ENCODE peak calls at places on chromosome 11, in ten cellular contexts. X is fibroblast of mammary gland, O is right lobe of liver, E is ovary, P is adrenal gland, I is Caco-2, F is heart right ventricle, W is A549, H is mesothelial cell of epicardium, C is gastrocnemius medialis. R is an unnamed sample.

GRCh38 chr11:44795803-44796535 is 69.2 kb downstream of the TSPAN18 start:
- DNase-seq in O (no peak), E (no peak), I (no peak), H (no peak), W (no peak), X (no peak), C (no peak), F (no peak), P (no peak), R (no peak)

GRCh38 chr11:26247340-26247739 is 84.6 kb upstream of the ANO3 start:
- DNase-seq in E (no peak), X (peak; percentile 95), F (no peak), H (no peak), W (no peak), I (no peak), P (no peak), O (no peak), C (no peak), R (no peak)

GRCh38 chr11:34266987-34267386 is 90.8 kb downstream of the ABTB2 start:
- DNase-seq in X (no peak), O (no peak), H (no peak), I (no peak), E (peak; percentile 51), F (no peak), P (no peak), W (no peak), C (no peak), R (no peak)

GRCh38 chr11:64688534-64688982 is 34.4 kb downstream of the NRXN2 start:
- DNase-seq in P (peak; percentile 85), O (peak; percentile 86), X (peak; percentile 81), E (peak; percentile 91), I (peak; percentile 95), H (peak; percentile 98), F (peak; percentile 90), C (peak; percentile 81), W (peak; percentile 90), R (peak; percentile 89)

GRCh38 chr11:113168804-113169342 is 145.5 kb upstream of the TTC12 start:
- DNase-seq in O (no peak), X (no peak), W (no peak), P (no peak), E (no peak), F (no peak), C (no peak), I (no peak), H (no peak), R (no peak)

GRCh38 chr11:12838463-12839120 is 164.4 kb downstream of the TEAD1 start:
- DNase-seq in W (no peak), E (no peak), C (no peak), O (no peak), H (no peak), I (no peak), X (peak; percentile 81), F (no peak), P (peak; percentile 31), R (no peak)

GRCh38 chr11:45091563-45092392 is 54.7 kb upstream of the PRDM11 start:
- DNase-seq in W (peak; percentile 58), E (no peak), O (peak; percentile 37), C (no peak), P (peak; percentile 33), H (no peak), F (no peak), I (peak; percentile 58), X (peak; percentile 29), R (no peak)

GRCh38 chr11:35549787-35550186 is 24.4 kb upstream of the PAMR1 start:
- DNase-seq in F (no peak), H (no peak), W (peak; percentile 16), X (peak; percentile 97), C (no peak), E (no peak), O (no peak), I (peak; percentile 16), P (no peak), R (no peak)

GRCh38 chr11:94557391-94557790 is 9.8 kb upstream of the PIWIL4 start:
- DNase-seq in F (no peak), O (no peak), P (no peak), E (no peak), W (no peak), C (no peak), H (no peak), X (peak; percentile 24), I (no peak), R (no peak)

GRCh38 chr11:34425863-34426262 is 12.9 kb upstream of the CAT start:
- DNase-seq in H (no peak), O (no peak), X (peak; percentile 78), C (no peak), F (no peak), E (no peak), P (no peak), I (no peak), W (no peak), R (no peak)

GRCh38 chr11:71452354-71453020 is 516 bp upstream of the NADSYN1 start:
- DNase-seq in W (no peak), P (peak; percentile 66), X (peak; percentile 54), C (peak; percentile 23), O (peak; percentile 76), E (peak; percentile 54), F (peak; percentile 46), I (no peak), H (no peak), R (peak; percentile 63)

GRCh38 chr11:120112174-120112796 is 25.6 kb downstream of the TRIM29 start:
- DNase-seq in H (no peak), P (no peak), E (no peak), I (no peak), O (no peak), F (no peak), X (no peak), W (no peak), C (no peak), R (no peak)

GRCh38 chr11:14418801-14419417 is 59.9 kb upstream of the RRAS2 start:
- DNase-seq in E (no peak), H (no peak), O (no peak), C (no peak), F (no peak), X (peak; percentile 45), I (peak; percentile 44), W (peak; percentile 67), P (no peak), R (no peak)

GRCh38 chr11:36508743-36509142 is 1.3 kb downstream of the TRAF6 start:
- DNase-seq in W (no peak), E (no peak), O (no peak), P (no peak), I (no peak), F (no peak), X (no peak), H (no peak), C (no peak), R (no peak)

GRCh38 chr11:82771781-82772180 is 38.1 kb upstream of the FAM181B start:
- DNase-seq in C (no peak), F (no peak), X (no peak), I (no peak), W (no peak), H (no peak), O (no peak), E (no peak), P (no peak), R (no peak)

GRCh38 chr11:82776377-82776776 is 42.7 kb upstream of the FAM181B start:
- DNase-seq in P (no peak), X (no peak), I (no peak), O (no peak), E (no peak), F (no peak), C (no peak), W (no peak), H (no peak), R (no peak)

GRCh38 chr11:82775218-82775617 is 41.6 kb upstream of the FAM181B start:
- DNase-seq in E (no peak), X (no peak), W (no peak), C (no peak), H (no peak), P (no peak), I (no peak), F (no peak), O (no peak), R (no peak)

DNA sequence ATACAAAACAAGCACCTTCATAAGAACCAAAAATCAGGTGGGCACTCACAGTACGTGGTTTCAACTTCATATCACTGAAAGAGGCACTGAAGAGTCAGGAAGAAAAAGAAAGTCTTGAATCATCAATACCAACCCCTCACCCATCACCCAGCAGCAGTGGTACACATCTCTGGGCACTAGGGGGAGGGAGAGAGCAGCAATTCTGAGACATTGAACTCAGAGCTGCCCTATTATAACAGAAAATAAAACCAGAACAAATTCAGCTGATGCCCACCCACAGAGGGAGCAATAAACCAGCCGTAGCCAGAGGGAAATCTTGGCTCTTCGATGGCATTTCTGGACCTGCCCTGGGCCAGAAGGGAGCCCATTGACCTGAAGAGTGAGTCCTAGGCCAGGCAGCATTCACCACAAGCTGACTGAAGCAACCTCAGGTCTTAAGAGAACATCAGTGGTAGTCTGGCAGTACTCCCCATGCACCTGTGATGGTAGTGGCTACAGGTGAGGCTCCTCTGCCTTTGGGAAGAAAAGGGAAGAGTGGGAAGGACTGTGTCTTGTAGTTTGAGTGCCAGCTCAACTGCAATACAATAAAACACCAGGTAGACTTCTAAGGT is 42.2 kb upstream of the FAM181B start:
- DNase-seq in I (peak; percentile 77), E (no peak), W (peak; percentile 40), O (no peak), C (no peak), P (peak; percentile 38), X (peak; percentile 57), H (no peak), F (no peak), R (no peak)
- TF ChIP-seq CTCF in I (peak; percentile 94), E (no peak), W (peak; percentile 54), O (peak; percentile 44), C (no peak), P (peak; percentile 29), X (peak; percentile 94), H (no peak), F (no peak), R (no peak)

DNA sequence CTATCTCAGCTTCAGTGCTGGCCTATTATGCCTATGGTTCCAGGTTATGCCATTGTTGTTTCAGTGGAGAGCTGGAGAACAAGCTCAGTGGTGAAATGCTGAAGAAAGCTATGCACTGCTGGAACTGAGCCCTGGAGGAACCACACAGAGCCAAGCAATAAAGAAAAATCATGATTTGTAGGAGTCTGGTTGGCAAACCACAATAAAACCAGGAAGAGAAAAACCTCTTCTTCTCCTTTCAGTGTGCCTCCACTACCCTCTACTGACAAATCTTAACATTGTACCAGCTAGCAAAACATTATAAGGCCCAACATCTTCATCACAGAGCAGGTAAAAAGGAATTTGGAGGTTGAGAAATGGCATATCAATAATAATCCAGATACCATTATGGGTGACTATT is 5.3 kb downstream of the OR51F2 start:
- DNase-seq in P (no peak), I (peak; percentile 4), C (no peak), H (no peak), F (no peak), X (peak; percentile 12), W (no peak), E (no peak), O (no peak), R (no peak)
- TF ChIP-seq CTCF in P (no peak), I (peak; percentile 24), C (peak; percentile 28), H (no peak), F (peak; percentile 31), X (no peak), W (no peak), E (no peak), O (no peak), R (no peak)

GRCh38 chr11:62171261-62171723 is 18.7 kb upstream of the SCGB1D1 start:
- DNase-seq in F (peak; percentile 89), H (peak; percentile 77), C (peak; percentile 38), O (peak; percentile 69), I (peak; percentile 80), X (peak; percentile 82), E (no peak), W (peak; percentile 88), P (peak; percentile 64), R (peak; percentile 79)
- TF ChIP-seq CTCF in F (peak; percentile 59), H (peak; percentile 67), C (peak; percentile 59), O (peak; percentile 57), I (peak; percentile 78), X (peak; percentile 79), E (no peak), W (peak; percentile 80), P (peak; percentile 53), R (peak; percentile 68)

GRCh38 chr11:16028406-16028805 is 327.9 kb downstream of the SOX6 start:
- DNase-seq in I (no peak), E (no peak), X (no peak), H (no peak), P (no peak), C (no peak), W (no peak), F (no peak), O (no peak), R (no peak)
- TF ChIP-seq CTCF in I (no peak), E (no peak), X (no peak), H (no peak), P (no peak), C (no peak), W (no peak), F (no peak), O (no peak), R (no peak)

R was measured in CD8-positive, alpha-beta T cell.